ENCODE peak calls at places on chromosomes 12 and 14, in five cellular contexts. P is fibroblast of mammary gland, T is DMS 273 treated with DMSO at 0.1 percent for 48 hours, S is substantia nigra, W is SK-MEL-5. M is an unnamed sample.

GRCh38 chr12:1360812-1361211 is 233.6 kb downstream of the FBXL14 start:
- DNase-seq in S (no peak), T (no peak), P (peak), W (no peak), M (no peak)

GRCh38 chr12:90036641-90037040 is 328.0 kb upstream of the ATP2B1 start:
- DNase-seq in P (peak), S (no peak), W (no peak), T (no peak), M (no peak)

GRCh38 chr14:103805708-103806107 is 41.7 kb downstream of the PPP1R13B start:
- DNase-seq in W (no peak), S (no peak), P (no peak), T (no peak), M (no peak)

GRCh38 chr14:67575684-67576083 is 24.4 kb downstream of the PIGH start:
- DNase-seq in S (no peak), W (no peak), T (no peak), P (no peak), M (peak)

GRCh38 chr12:47773858-47774580 is 981 bp downstream of the SLC48A1 start:
- DNase-seq in T (no peak), P (no peak), S (no peak), W (no peak), M (no peak)

GRCh38 chr14:104731249-104731924 is 7.4 kb downstream of the ADSS1 start:
- DNase-seq in W (peak), S (no peak), P (no peak), T (no peak), M (no peak)

GRCh38 chr14:32428149-32428548 is 99.1 kb downstream of the AKAP6 start:
- DNase-seq in P (no peak), T (no peak), W (no peak), S (no peak), M (no peak)

GRCh38 chr14:35883677-35884293 is 57.6 kb downstream of the BRMS1L start:
- DNase-seq in W (peak), P (peak), T (no peak), S (peak), M (peak)

M was measured in posterior cingulate gyrus.